ENCODE peak calls at places on chromosomes 7 and 10, in nine cellular contexts. One of them, this sample, is unnamed. For H3K4me1, the result is how much of the 10 kb centered on the place peaks cover.

GRCh38 chr7:122532406-122533269 is 166.3 kb downstream of the RNF133 start:
- DNase-seq in GM23248: peak
- DNase-seq in OCI-LY7: no peak
- DNase-seq in pancreas: no peak
- DNase-seq in right lobe of liver: no peak
- DNase-seq in heart right ventricle: no peak
- DNase-seq in CD8-positive, alpha-beta T cell: no peak
- DNase-seq in cardiac muscle cell: peak
- DNase-seq in SJSA1: no peak
- DNase-seq in this sample: no peak

GRCh38 chr10:97830064-97830463 is 19.6 kb upstream of the GOLGA7B start:
- DNase-seq in cardiac muscle cell: no peak
- DNase-seq in pancreas: peak
- DNase-seq in SJSA1: no peak
- DNase-seq in heart right ventricle: no peak
- DNase-seq in OCI-LY7: no peak
- DNase-seq in right lobe of liver: no peak
- DNase-seq in GM23248: no peak
- DNase-seq in CD8-positive, alpha-beta T cell: no peak
- DNase-seq in this sample: no peak

GRCh38 chr7:17233643-17234397 is 64.6 kb upstream of the AHR start:
- DNase-seq in SJSA1: no peak
- DNase-seq in CD8-positive, alpha-beta T cell: no peak
- DNase-seq in GM23248: peak
- DNase-seq in cardiac muscle cell: peak
- DNase-seq in heart right ventricle: no peak
- DNase-seq in pancreas: no peak
- DNase-seq in right lobe of liver: no peak
- DNase-seq in OCI-LY7: no peak
- DNase-seq in this sample: no peak

GRCh38 chr7:87328281-87328680 is 17.2 kb upstream of the CROT start:
- DNase-seq in CD8-positive, alpha-beta T cell: no peak
- DNase-seq in heart right ventricle: no peak
- DNase-seq in GM23248: peak
- DNase-seq in SJSA1: no peak
- DNase-seq in right lobe of liver: no peak
- DNase-seq in OCI-LY7: peak
- DNase-seq in pancreas: no peak
- DNase-seq in cardiac muscle cell: peak
- DNase-seq in this sample: no peak

GRCh38 chr7:99362801-99363200 is 11.7 kb upstream of the ARPC1B start:
- DNase-seq in pancreas: no peak
- DNase-seq in CD8-positive, alpha-beta T cell: no peak
- DNase-seq in cardiac muscle cell: peak
- DNase-seq in right lobe of liver: no peak
- DNase-seq in OCI-LY7: no peak
- DNase-seq in SJSA1: peak
- DNase-seq in heart right ventricle: no peak
- DNase-seq in GM23248: peak
- DNase-seq in this sample: no peak

GRCh38 chr7:148662646-148663045 is 36.1 kb upstream of the CUL1 start:
- DNase-seq in heart right ventricle: no peak
- DNase-seq in GM23248: no peak
- DNase-seq in SJSA1: no peak
- DNase-seq in CD8-positive, alpha-beta T cell: no peak
- DNase-seq in cardiac muscle cell: peak
- DNase-seq in right lobe of liver: no peak
- DNase-seq in pancreas: no peak
- DNase-seq in OCI-LY7: no peak
- DNase-seq in this sample: no peak

GRCh38 chr10:99234739-99235468 is 748 bp downstream of the HPSE2 start:
- DNase-seq in cardiac muscle cell: peak
- DNase-seq in right lobe of liver: no peak
- DNase-seq in GM23248: peak
- DNase-seq in heart right ventricle: no peak
- DNase-seq in SJSA1: no peak
- DNase-seq in pancreas: no peak
- DNase-seq in CD8-positive, alpha-beta T cell: no peak
- DNase-seq in OCI-LY7: no peak
- DNase-seq in this sample: no peak

GRCh38 chr10:122649903-122650302 is 49.7 kb downstream of the C10orf120 start:
- DNase-seq in GM23248: no peak
- DNase-seq in SJSA1: no peak
- DNase-seq in CD8-positive, alpha-beta T cell: no peak
- DNase-seq in cardiac muscle cell: no peak
- DNase-seq in OCI-LY7: no peak
- DNase-seq in heart right ventricle: no peak
- DNase-seq in right lobe of liver: no peak
- DNase-seq in pancreas: no peak
- DNase-seq in this sample: no peak

GRCh38 chr7:111011500-111011899 is 79.4 kb upstream of the LRRN3 start:
- DNase-seq in OCI-LY7: no peak
- DNase-seq in pancreas: no peak
- DNase-seq in GM23248: peak
- DNase-seq in CD8-positive, alpha-beta T cell: no peak
- DNase-seq in right lobe of liver: no peak
- DNase-seq in SJSA1: no peak
- DNase-seq in cardiac muscle cell: no peak
- DNase-seq in heart right ventricle: no peak
- DNase-seq in this sample: no peak

GRCh38 chr10:84375011-84375410 is 46.6 kb downstream of the CCSER2 start:
- DNase-seq in CD8-positive, alpha-beta T cell: no peak
- DNase-seq in OCI-LY7: peak
- DNase-seq in GM23248: peak
- DNase-seq in SJSA1: no peak
- DNase-seq in cardiac muscle cell: peak
- DNase-seq in pancreas: no peak
- DNase-seq in right lobe of liver: no peak
- DNase-seq in heart right ventricle: no peak
- DNase-seq in this sample: no peak

GRCh38 chr7:110541962-110542361 is 549.0 kb upstream of the LRRN3 start:
- DNase-seq in GM23248: no peak
- DNase-seq in SJSA1: no peak
- DNase-seq in pancreas: no peak
- DNase-seq in CD8-positive, alpha-beta T cell: no peak
- DNase-seq in cardiac muscle cell: no peak
- DNase-seq in OCI-LY7: no peak
- DNase-seq in right lobe of liver: no peak
- DNase-seq in heart right ventricle: no peak
- DNase-seq in this sample: no peak

GRCh38 chr10:7218974-7219373 is 191.9 kb downstream of the SFMBT2 start:
- DNase-seq in CD8-positive, alpha-beta T cell: no peak
- DNase-seq in heart right ventricle: no peak
- DNase-seq in SJSA1: no peak
- DNase-seq in OCI-LY7: peak
- DNase-seq in right lobe of liver: no peak
- DNase-seq in cardiac muscle cell: peak
- DNase-seq in GM23248: peak
- DNase-seq in pancreas: no peak
- DNase-seq in this sample: no peak

DNA sequence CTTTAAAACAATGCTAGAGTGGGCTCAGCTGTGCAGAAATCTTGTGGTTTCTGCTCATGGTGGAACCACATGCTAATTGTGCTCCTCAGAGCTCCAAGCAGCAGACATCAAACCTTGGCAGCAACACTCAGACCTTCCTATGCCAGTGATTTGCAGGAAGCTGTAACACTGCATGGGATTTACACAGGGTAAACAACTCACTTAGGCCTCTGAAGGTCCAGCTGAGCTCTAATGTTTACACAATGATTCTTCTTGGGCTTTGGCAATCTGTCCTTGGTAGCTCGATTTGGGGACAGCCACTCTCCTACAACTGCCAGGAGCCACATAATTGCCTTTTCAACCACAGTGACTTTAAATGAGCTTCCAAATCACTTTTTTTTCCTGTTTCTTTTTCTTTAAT is 97.7 kb upstream of the PDLIM1 start:
- DNase-seq in cardiac muscle cell: no peak
- DNase-seq in OCI-LY7: no peak
- DNase-seq in right lobe of liver: no peak
- DNase-seq in GM23248: no peak
- DNase-seq in SJSA1: no peak
- DNase-seq in CD8-positive, alpha-beta T cell: no peak
- DNase-seq in pancreas: no peak
- DNase-seq in heart right ventricle: no peak
- DNase-seq in this sample: no peak
- H3K4me1 ChIP-seq in cardiac muscle cell: under half
- H3K4me1 ChIP-seq in OCI-LY7: under half
- H3K4me1 ChIP-seq in right lobe of liver: under half
- H3K4me1 ChIP-seq in GM23248: under half
- H3K4me1 ChIP-seq in SJSA1: under half
- H3K4me1 ChIP-seq in CD8-positive, alpha-beta T cell: under half
- H3K4me1 ChIP-seq in pancreas: under half
- H3K4me1 ChIP-seq in heart right ventricle: under half
- H3K4me1 ChIP-seq in this sample: under half

GRCh38 chr10:114748270-114748669 is 73.3 kb upstream of the FHIP2A start:
- DNase-seq in SJSA1: no peak
- DNase-seq in heart right ventricle: no peak
- DNase-seq in right lobe of liver: no peak
- DNase-seq in GM23248: no peak
- DNase-seq in cardiac muscle cell: no peak
- DNase-seq in CD8-positive, alpha-beta T cell: no peak
- DNase-seq in OCI-LY7: no peak
- DNase-seq in pancreas: no peak
- DNase-seq in this sample: no peak
- H3K27ac ChIP-seq in SJSA1: no peak
- H3K27ac ChIP-seq in heart right ventricle: peak
- H3K27ac ChIP-seq in right lobe of liver: no peak
- H3K27ac ChIP-seq in GM23248: no peak
- H3K27ac ChIP-seq in cardiac muscle cell: peak
- H3K27ac ChIP-seq in CD8-positive, alpha-beta T cell: no peak
- H3K27ac ChIP-seq in OCI-LY7: no peak
- H3K27ac ChIP-seq in pancreas: no peak
- H3K27ac ChIP-seq in this sample: peak

GRCh38 chr7:30162622-30163124 is 27.9 kb downstream of the MTURN start:
- DNase-seq in pancreas: no peak
- DNase-seq in OCI-LY7: no peak
- DNase-seq in CD8-positive, alpha-beta T cell: no peak
- DNase-seq in GM23248: peak
- DNase-seq in right lobe of liver: no peak
- DNase-seq in cardiac muscle cell: peak
- DNase-seq in SJSA1: peak
- DNase-seq in heart right ventricle: no peak
- DNase-seq in this sample: no peak

GRCh38 chr7:30162133-30162532 is 27.3 kb downstream of the MTURN start:
- DNase-seq in cardiac muscle cell: no peak
- DNase-seq in GM23248: no peak
- DNase-seq in OCI-LY7: no peak
- DNase-seq in pancreas: no peak
- DNase-seq in SJSA1: no peak
- DNase-seq in right lobe of liver: no peak
- DNase-seq in heart right ventricle: no peak
- DNase-seq in CD8-positive, alpha-beta T cell: no peak
- DNase-seq in this sample: no peak

GRCh38 chr7:30159153-30159552 is 24.4 kb downstream of the MTURN start:
- DNase-seq in cardiac muscle cell: no peak
- DNase-seq in GM23248: no peak
- DNase-seq in OCI-LY7: peak
- DNase-seq in CD8-positive, alpha-beta T cell: no peak
- DNase-seq in pancreas: no peak
- DNase-seq in right lobe of liver: no peak
- DNase-seq in heart right ventricle: no peak
- DNase-seq in SJSA1: no peak
- DNase-seq in this sample: no peak

GRCh38 chr7:30159698-30160143 is 24.9 kb downstream of the MTURN start:
- DNase-seq in cardiac muscle cell: peak
- DNase-seq in heart right ventricle: no peak
- DNase-seq in CD8-positive, alpha-beta T cell: no peak
- DNase-seq in right lobe of liver: no peak
- DNase-seq in SJSA1: no peak
- DNase-seq in GM23248: peak
- DNase-seq in pancreas: no peak
- DNase-seq in OCI-LY7: peak
- DNase-seq in this sample: no peak

DNA sequence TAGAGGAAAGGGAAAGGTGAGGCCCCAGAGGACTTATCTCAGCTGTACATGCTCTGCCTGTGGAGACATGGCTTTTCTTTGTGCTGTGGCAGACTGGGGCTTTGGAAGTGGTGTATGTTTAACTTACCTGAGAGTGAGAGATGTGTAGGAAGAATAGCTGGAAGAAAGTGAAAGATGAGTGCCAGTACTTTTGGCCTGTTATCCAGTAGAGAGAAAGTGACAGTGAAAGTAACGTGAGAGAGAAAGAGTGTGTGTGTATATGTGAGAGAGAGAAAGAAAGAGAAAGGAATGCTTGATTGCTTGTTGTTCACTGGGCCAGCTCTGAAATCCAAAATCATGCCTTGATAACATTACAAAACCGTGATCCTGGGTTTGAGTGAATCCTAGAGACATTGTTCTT is 25.5 kb downstream of the MTURN start:
- DNase-seq in cardiac muscle cell: no peak
- DNase-seq in CD8-positive, alpha-beta T cell: no peak
- DNase-seq in pancreas: no peak
- DNase-seq in heart right ventricle: no peak
- DNase-seq in OCI-LY7: no peak
- DNase-seq in right lobe of liver: no peak
- DNase-seq in GM23248: no peak
- DNase-seq in SJSA1: no peak
- DNase-seq in this sample: no peak
- H3K4me1 ChIP-seq in cardiac muscle cell: under half
- H3K4me1 ChIP-seq in CD8-positive, alpha-beta T cell: under half
- H3K4me1 ChIP-seq in pancreas: under half
- H3K4me1 ChIP-seq in heart right ventricle: under half
- H3K4me1 ChIP-seq in OCI-LY7: under half
- H3K4me1 ChIP-seq in right lobe of liver: under half
- H3K4me1 ChIP-seq in GM23248: under half
- H3K4me1 ChIP-seq in SJSA1: under half
- H3K4me1 ChIP-seq in this sample: under half

DNA sequence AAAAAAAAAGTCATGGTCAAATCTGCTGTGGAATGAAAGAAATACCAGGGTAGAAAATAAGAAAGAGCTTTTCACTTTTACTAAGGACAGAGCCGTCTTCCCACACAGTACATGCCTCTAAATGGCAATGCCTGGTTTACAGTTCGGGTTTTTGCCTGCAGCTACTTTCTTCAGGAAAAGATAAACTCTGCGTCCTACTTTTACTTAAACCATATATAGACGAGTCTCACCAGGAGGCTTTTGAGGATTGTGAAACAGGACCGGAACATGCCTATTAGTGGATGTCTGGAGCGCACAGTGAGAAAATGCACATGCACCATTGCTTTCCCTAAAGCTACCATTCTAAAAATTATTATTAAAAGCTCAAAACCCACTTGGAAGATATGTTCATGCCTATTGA is 70.5 kb downstream of the KLF6 start:
- DNase-seq in pancreas: no peak
- DNase-seq in OCI-LY7: no peak
- DNase-seq in CD8-positive, alpha-beta T cell: no peak
- DNase-seq in heart right ventricle: no peak
- DNase-seq in GM23248: no peak
- DNase-seq in SJSA1: no peak
- DNase-seq in cardiac muscle cell: no peak
- DNase-seq in right lobe of liver: no peak
- DNase-seq in this sample: no peak
- H3K27ac ChIP-seq in pancreas: no peak
- H3K27ac ChIP-seq in OCI-LY7: no peak
- H3K27ac ChIP-seq in CD8-positive, alpha-beta T cell: no peak
- H3K27ac ChIP-seq in heart right ventricle: no peak
- H3K27ac ChIP-seq in GM23248: no peak
- H3K27ac ChIP-seq in SJSA1: no peak
- H3K27ac ChIP-seq in cardiac muscle cell: no peak
- H3K27ac ChIP-seq in right lobe of liver: no peak
- H3K27ac ChIP-seq in this sample: no peak